ENCODE peak calls at places on chromosomes 12 and 14, in nine cellular contexts. L is left lung, G is right cardiac atrium, E is esophagus muscularis mucosa, B is keratinocyte, S is HCT116, W is HepG2, Y is ovary, J is endodermal cell. N is an unnamed sample.

GRCh38 chr12:128543971-128544370 is 277.0 kb downstream of the TMEM132C start:
- DNase-seq in L (no peak), G (no peak), E (no peak), B (no peak), S (no peak), W (no peak), Y (no peak), J (no peak), N (no peak)

GRCh38 chr12:63905523-63905922 is 61.0 kb downstream of the SRGAP1 start:
- DNase-seq in L (no peak), G (no peak), E (no peak), B (peak; percentile 62), S (no peak), W (no peak), Y (no peak), J (no peak), N (no peak)

GRCh38 chr12:116484807-116485206 is 74.4 kb upstream of the MAP1LC3B2 start:
- DNase-seq in L (no peak), G (no peak), E (no peak), B (no peak), S (no peak), W (no peak), Y (peak; percentile 76), J (no peak), N (no peak)

GRCh38 chr12:79659961-79660431 is 30.8 kb downstream of the PAWR start:
- DNase-seq in L (no peak), G (no peak), E (no peak), B (no peak), S (no peak), W (no peak), Y (no peak), J (no peak), N (no peak)

GRCh38 chr14:68250950-68251765 is 431.6 kb downstream of the RAD51B start:
- DNase-seq in L (no peak), G (no peak), E (no peak), B (no peak), S (no peak), W (no peak), Y (no peak), J (no peak), N (no peak)

GRCh38 chr14:75794615-75795038 is 133.6 kb downstream of the TTLL5 start:
- DNase-seq in L (no peak), G (no peak), E (no peak), B (no peak), S (peak; percentile 7), W (peak; percentile 9), Y (no peak), J (no peak), N (no peak)

GRCh38 chr14:86086962-86087361 is 557.0 kb downstream of the FLRT2 start:
- DNase-seq in L (no peak), G (no peak), E (no peak), B (no peak), S (no peak), W (no peak), Y (no peak), J (no peak), N (no peak)

GRCh38 chr12:49033611-49034286 is 15.2 kb upstream of the PRKAG1 start:
- DNase-seq in L (no peak), G (no peak), E (no peak), B (no peak), S (no peak), W (no peak), Y (peak; percentile 74), J (no peak), N (no peak)

DNA sequence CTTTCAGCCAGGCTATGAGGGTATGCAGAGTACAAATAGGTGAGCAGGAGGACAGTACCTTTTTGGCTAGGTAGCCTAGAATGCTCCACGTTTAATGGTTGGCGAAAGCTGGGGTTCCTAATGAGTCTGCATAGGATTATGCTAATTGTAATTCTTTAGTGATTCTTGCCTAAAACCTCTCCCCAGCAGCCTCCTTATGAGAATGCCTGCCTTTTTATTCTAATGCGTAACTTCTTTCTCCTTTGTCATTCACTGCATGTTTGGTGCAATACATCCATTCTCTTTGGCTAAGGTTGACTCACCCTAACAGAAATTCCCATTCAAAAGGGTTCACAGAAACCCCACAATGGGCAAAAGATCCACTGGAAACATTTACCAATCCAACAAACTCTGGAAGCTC is 752.2 kb downstream of the FSCB start:
- DNase-seq in L (no peak), G (no peak), E (no peak), B (no peak), S (no peak), W (no peak), Y (no peak), J (peak; percentile 52), N (no peak)
- H3K4me1 ChIP-seq in L (no peaks in the 10 kb centered on the region), G (no peaks in the 10 kb centered on the region), E (no peaks in the 10 kb centered on the region), B (no peaks in the 10 kb centered on the region), S (no peaks in the 10 kb centered on the region), W (no peaks in the 10 kb centered on the region), Y (no peaks in the 10 kb centered on the region), J (no peaks in the 10 kb centered on the region), N (no peaks in the 10 kb centered on the region)

GRCh38 chr14:69710378-69710777 is 56.6 kb upstream of the SRSF5 start:
- DNase-seq in L (no peak), G (no peak), E (no peak), B (no peak), S (no peak), W (no peak), Y (no peak), J (no peak), N (no peak)

GRCh38 chr14:69708586-69709169 is 58.3 kb upstream of the SRSF5 start:
- DNase-seq in L (no peak), G (no peak), E (no peak), B (no peak), S (no peak), W (peak; percentile 41), Y (no peak), J (peak; percentile 84), N (no peak)

GRCh38 chr14:69711065-69711464 is 55.9 kb upstream of the SRSF5 start:
- DNase-seq in L (peak; percentile 60), G (peak; percentile 93), E (no peak), B (no peak), S (no peak), W (no peak), Y (peak; percentile 76), J (no peak), N (no peak)

GRCh38 chr14:69711471-69712216 is 55.3 kb upstream of the SRSF5 start:
- DNase-seq in L (peak; percentile 74), G (peak; percentile 82), E (no peak), B (no peak), S (no peak), W (no peak), Y (no peak), J (no peak), N (no peak)

DNA sequence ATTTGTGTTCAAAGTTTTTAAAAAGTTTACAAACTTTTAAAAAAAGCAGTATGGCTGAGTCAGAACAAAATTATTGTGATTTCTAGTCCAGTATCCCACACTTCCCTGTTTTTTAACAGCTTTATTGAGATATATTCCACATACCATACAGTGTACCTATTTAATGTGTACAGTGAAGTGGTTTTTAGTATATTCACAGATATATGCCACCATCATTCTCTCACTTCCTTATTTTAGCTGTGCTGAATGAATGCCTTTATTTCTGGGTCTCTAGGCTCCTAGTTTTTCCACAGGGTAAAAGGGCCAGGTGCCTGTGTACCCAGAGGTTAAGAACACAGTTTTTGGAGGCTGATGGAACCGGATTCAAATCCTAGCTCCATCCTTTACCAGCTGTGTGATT is 58.9 kb upstream of the SRSF5 start:
- DNase-seq in L (no peak), G (no peak), E (no peak), B (no peak), S (no peak), W (no peak), Y (no peak), J (no peak), N (no peak)
- H3K4me1 ChIP-seq in L (peaks cover 72% of the 10 kb centered on the region), G (peaks cover 24% of the 10 kb centered on the region), E (peaks cover 56% of the 10 kb centered on the region), B (peaks cover 16% of the 10 kb centered on the region), S (peaks cover 11% of the 10 kb centered on the region), W (peaks cover 34% of the 10 kb centered on the region), Y (peaks cover 14% of the 10 kb centered on the region), J (peaks cover 9% of the 10 kb centered on the region), N (peaks cover 11% of the 10 kb centered on the region)

GRCh38 chr12:56628671-56629458 is 1.3 kb downstream of the BAZ2A start:
- DNase-seq in L (peak; percentile 60), G (peak; percentile 84), E (no peak), B (no peak), S (no peak), W (peak; percentile 31), Y (peak; percentile 73), J (peak; percentile 80), N (no peak)

GRCh38 chr12:56631790-56632700 is 1.9 kb upstream of the BAZ2A start:
- DNase-seq in L (peak; percentile 82), G (peak; percentile 90), E (peak; percentile 93), B (no peak), S (no peak), W (peak; percentile 14), Y (peak; percentile 83), J (peak; percentile 90), N (no peak)

GRCh38 chr12:56630180-56630632 is at the start of gene BAZ2A:
- DNase-seq in L (peak; percentile 92), G (peak; percentile 95), E (peak; percentile 96), B (no peak), S (peak; percentile 45), W (peak; percentile 64), Y (peak; percentile 90), J (peak; percentile 99), N (peak; percentile 90)

GRCh38 chr12:56626691-56627090 is 3.4 kb downstream of the BAZ2A start:
- DNase-seq in L (no peak), G (no peak), E (no peak), B (no peak), S (no peak), W (no peak), Y (no peak), J (no peak), N (no peak)

GRCh38 chr12:56629459-56630179 is 507 bp downstream of the BAZ2A start:
- DNase-seq in L (no peak), G (peak; percentile 73), E (no peak), B (no peak), S (no peak), W (no peak), Y (peak; percentile 59), J (peak; percentile 72), N (no peak)
- H3K4me1 ChIP-seq in L (peaks cover 77% of the 10 kb centered on the region), G (peaks cover 12% of the 10 kb centered on the region), E (peaks cover 81% of the 10 kb centered on the region), B (peaks cover 41% of the 10 kb centered on the region), S (peaks cover 46% of the 10 kb centered on the region), W (peaks cover 74% of the 10 kb centered on the region), Y (peaks cover 20% of the 10 kb centered on the region), J (peaks cover 10% of the 10 kb centered on the region), N (peaks cover 18% of the 10 kb centered on the region)

DNA sequence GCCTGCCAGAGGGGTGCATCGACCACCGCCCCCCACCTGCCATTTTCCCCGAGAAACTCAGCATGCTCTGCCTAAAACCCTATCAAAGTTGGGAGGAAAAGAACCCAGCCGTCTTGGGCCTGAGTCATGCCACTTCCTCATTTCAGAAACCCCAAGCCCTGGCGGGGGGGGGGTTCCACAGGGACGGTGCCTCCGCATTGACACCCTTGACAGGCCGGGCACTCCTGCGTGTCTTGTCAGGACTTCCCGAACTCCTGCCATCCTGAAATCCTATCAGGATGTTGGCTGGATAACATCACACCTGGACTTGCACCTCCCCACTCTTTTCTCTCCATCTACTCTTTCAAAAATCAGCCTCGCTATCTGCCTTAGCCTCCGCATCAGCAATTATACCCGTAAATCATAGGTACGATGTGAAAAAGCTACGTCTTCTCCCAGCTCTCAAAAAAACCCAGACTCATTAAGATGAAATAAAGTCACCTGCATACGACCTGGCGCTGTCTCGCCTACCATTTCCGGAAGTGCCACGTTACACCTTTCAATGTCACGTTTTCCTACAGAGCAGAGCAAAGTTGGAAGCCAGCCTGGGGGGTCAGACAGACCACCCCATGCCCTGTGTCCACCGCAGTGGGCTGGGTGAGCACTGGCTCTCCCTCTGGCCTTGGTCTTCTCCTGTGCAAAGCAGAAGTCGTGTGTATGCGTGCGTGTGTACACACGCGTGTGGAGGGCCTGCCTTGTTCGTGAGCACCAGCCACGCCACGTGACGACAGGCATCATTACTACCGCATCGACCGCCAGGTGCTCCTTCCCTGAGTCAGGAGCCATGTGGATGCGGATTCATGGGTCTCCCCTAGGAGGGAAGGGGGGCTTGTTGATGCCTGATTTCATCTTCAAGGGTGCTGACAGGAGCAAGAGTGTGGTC is 96.7 kb downstream of the RFLNA start:
- DNase-seq in L (peak; percentile 86), G (peak; percentile 88), E (no peak), B (no peak), S (peak; percentile 29), W (no peak), Y (peak; percentile 62), J (no peak), N (peak; percentile 89)
- H3K4me1 ChIP-seq in L (peaks cover 86% of the 10 kb centered on the region), G (peaks cover 25% of the 10 kb centered on the region), E (peaks cover 100% of the 10 kb centered on the region), B (peaks cover 33% of the 10 kb centered on the region), S (peaks cover 89% of the 10 kb centered on the region), W (peaks cover 30% of the 10 kb centered on the region), Y (peaks cover 35% of the 10 kb centered on the region), J (peaks cover 8% of the 10 kb centered on the region), N (peaks cover 50% of the 10 kb centered on the region)

N was measured in RWPE2.